ENCODE peak calls at places on chromosomes 11 and 22, in nine cellular contexts. I, G, U, P, S, C, W, X and O are unnamed samples.
A peak's percentile ranks its signal among the peaks of the same experiment; 100 is the strongest.

GRCh38 chr11:8541448-8541847 is 52.6 kb downstream of the STK33 start:
- DNase-seq in I (no peak), G (no peak), U (no peak), P (no peak), S (no peak), C (no peak), W (no peak), X (no peak), O (no peak)

GRCh38 chr11:67282876-67283371 is 6.2 kb upstream of the ANKRD13D start:
- DNase-seq in I (no peak), G (no peak), U (no peak), P (no peak), S (no peak), C (no peak), W (no peak), X (no peak), O (no peak)

GRCh38 chr11:72301486-72301885 is 57.5 kb upstream of the PHOX2A start:
- DNase-seq in I (no peak), G (no peak), U (no peak), P (no peak), S (no peak), C (no peak), W (no peak), X (no peak), O (no peak)

GRCh38 chr11:63997801-63998332 is 11.6 kb downstream of the OTUB1 start:
- DNase-seq in I (no peak), G (no peak), U (no peak), P (no peak), S (no peak), C (no peak), W (no peak), X (no peak), O (no peak)

GRCh38 chr11:83571301-83571700 is 285.1 kb upstream of the CCDC90B start:
- DNase-seq in I (no peak), G (no peak), U (peak; percentile 83), P (no peak), S (no peak), C (peak; percentile 70), W (peak; percentile 88), X (peak; percentile 23), O (peak; percentile 50)

GRCh38 chr22:34111210-34111824 is 191.0 kb upstream of the LARGE1 start:
- DNase-seq in I (peak; percentile 71), G (no peak), U (peak; percentile 3), P (peak; percentile 35), S (peak; percentile 67), C (peak; percentile 2), W (peak; percentile 59), X (peak; percentile 80), O (no peak)

GRCh38 chr11:93694109-93694508 is 32.6 kb downstream of the CEP295 start:
- DNase-seq in I (no peak), G (no peak), U (peak; percentile 2), P (no peak), S (no peak), C (no peak), W (no peak), X (no peak), O (no peak)

GRCh38 chr22:41445171-41446056 is 1.2 kb downstream of the TOB2 start:
- DNase-seq in I (peak; percentile 22), G (no peak), U (no peak), P (peak; percentile 47), S (peak; percentile 92), C (peak; percentile 90), W (peak; percentile 57), X (peak; percentile 71), O (no peak)

GRCh38 chr22:11629661-11630385 is 3898.2 kb upstream of the OR11H1 start:
- DNase-seq in I (no peak), G (no peak), U (no peak), P (no peak), S (no peak), C (no peak), W (no peak), X (no peak), O (no peak)

GRCh38 chr11:102410382-102410784 is 42.2 kb downstream of the TMEM123 start:
- DNase-seq in I (peak; percentile 47), G (no peak), U (peak; percentile 42), P (no peak), S (no peak), C (peak; percentile 29), W (peak; percentile 42), X (peak; percentile 32), O (peak; percentile 52)

GRCh38 chr11:19935507-19935906 is 222.9 kb downstream of the NAV2 start:
- DNase-seq in I (no peak), G (no peak), U (peak; percentile 35), P (no peak), S (peak; percentile 88), C (no peak), W (peak; percentile 88), X (peak; percentile 85), O (peak; percentile 96)

GRCh38 chr11:123564225-123564624 is 90.2 kb downstream of the SCN3B start:
- DNase-seq in I (no peak), G (no peak), U (no peak), P (no peak), S (no peak), C (no peak), W (no peak), X (no peak), O (no peak)

GRCh38 chr22:35622132-35622913 is 5.2 kb upstream of the MB start:
- DNase-seq in I (peak; percentile 39), G (no peak), U (no peak), P (no peak), S (peak; percentile 66), C (peak; percentile 14), W (no peak), X (peak; percentile 38), O (no peak)

GRCh38 chr11:44306469-44307244 is 3.3 kb downstream of the ALX4 start:
- DNase-seq in I (no peak), G (no peak), U (no peak), P (no peak), S (peak; percentile 61), C (no peak), W (no peak), X (no peak), O (no peak)
- TF ChIP-seq EZH2 in I (no peak), G (no peak), U (no peak), P (no peak), S (no peak), C (no peak), W (peak; percentile 85), X (peak; percentile 94), O (no peak)

DNA sequence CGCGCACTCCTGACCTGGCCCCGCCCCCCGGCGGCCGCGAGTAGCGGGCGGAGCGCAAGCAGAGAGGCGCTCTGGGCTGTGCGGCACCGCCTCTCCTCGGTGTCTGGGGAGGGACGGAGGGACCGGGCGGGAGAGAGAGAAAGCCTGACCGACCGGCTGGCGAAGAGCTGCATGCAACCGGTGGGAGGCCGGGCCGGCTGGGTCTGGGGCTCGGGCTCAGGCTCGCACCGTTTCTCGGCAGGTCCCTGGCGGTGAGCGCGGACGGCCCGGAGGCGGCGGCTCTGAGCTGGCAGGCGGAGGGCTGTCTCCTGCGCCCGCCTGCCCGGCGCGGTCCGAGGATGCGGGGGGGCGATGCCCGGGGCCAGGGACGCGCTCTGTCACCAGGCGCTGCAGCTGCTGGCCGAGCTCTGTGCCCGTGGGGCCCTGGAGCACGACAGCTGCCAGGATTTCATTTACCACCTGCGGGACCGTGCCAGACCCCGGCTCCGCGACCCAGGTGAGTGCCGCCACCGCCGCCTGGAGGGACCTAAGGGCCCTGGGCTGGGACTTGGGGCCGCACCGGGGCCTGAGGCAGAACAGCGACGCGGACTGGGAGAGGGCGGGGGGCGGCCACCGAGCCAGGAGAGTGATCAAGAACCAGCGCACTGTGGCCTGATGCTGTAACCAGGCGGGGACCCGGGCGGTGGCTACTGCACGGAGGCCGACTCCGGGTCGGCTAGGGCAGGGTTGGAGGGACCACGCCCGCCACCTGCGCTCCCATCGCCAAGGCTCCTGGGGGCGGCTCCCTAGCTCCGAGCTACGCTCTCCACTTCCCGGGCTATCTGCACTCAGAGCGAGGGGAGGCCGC is at the start of gene SYT9:
- DNase-seq in I (peak; percentile 66), G (no peak), U (peak; percentile 1), P (peak; percentile 63), S (peak; percentile 93), C (peak; percentile 0), W (peak; percentile 46), X (peak; percentile 89), O (peak; percentile 3)
- TF ChIP-seq EZH2 in I (peak; percentile 43), G (no peak), U (no peak), P (no peak), S (no peak), C (no peak), W (no peak), X (peak; percentile 29), O (peak; percentile 59)

DNA sequence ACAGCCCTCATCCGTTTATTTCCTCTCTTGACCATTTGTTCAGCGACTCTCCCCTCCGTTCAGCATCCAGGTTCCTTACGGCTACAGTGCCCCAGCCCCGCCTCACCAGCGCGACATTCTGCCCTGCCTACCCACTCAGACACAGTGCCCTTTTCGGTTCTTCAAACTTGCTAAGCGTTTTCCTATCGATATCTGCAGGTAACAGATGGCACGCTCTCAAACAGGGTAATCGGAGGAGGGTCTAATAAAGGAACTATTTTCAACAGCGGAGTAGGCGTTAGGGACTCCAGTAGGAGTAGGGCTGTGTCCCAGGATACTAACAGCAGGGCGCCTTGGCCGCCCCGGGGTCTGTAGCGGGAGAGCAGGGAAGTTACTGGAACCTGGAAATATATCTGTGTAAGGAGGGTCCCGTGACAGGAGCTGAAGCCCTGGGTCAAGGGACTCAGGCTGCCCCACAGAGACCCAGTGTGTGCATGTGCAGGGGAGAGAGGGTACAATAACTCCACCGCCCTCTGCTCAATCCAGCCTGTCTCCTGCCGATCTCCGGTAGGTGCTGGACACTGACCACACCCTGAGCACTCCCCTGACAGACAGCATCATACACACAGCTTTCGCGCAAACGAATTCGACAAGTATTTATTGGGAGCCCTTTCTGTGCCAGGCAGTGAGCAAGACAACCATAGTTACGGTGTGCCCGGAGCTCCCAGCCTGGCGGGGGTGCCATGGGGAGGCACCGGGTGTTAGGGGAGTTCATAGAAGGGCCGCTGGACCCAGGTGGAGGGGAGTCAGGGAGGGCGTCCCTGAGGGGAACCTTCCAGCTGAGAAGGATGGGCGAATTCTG is 2.1 kb downstream of the KLHL35 start:
- DNase-seq in I (no peak), G (no peak), U (no peak), P (no peak), S (no peak), C (no peak), W (no peak), X (no peak), O (no peak)
- TF ChIP-seq EZH2 in I (no peak), G (no peak), U (peak; percentile 84), P (no peak), S (peak; percentile 93), C (peak; percentile 91), W (no peak), X (peak; percentile 84), O (peak; percentile 31)

DNA sequence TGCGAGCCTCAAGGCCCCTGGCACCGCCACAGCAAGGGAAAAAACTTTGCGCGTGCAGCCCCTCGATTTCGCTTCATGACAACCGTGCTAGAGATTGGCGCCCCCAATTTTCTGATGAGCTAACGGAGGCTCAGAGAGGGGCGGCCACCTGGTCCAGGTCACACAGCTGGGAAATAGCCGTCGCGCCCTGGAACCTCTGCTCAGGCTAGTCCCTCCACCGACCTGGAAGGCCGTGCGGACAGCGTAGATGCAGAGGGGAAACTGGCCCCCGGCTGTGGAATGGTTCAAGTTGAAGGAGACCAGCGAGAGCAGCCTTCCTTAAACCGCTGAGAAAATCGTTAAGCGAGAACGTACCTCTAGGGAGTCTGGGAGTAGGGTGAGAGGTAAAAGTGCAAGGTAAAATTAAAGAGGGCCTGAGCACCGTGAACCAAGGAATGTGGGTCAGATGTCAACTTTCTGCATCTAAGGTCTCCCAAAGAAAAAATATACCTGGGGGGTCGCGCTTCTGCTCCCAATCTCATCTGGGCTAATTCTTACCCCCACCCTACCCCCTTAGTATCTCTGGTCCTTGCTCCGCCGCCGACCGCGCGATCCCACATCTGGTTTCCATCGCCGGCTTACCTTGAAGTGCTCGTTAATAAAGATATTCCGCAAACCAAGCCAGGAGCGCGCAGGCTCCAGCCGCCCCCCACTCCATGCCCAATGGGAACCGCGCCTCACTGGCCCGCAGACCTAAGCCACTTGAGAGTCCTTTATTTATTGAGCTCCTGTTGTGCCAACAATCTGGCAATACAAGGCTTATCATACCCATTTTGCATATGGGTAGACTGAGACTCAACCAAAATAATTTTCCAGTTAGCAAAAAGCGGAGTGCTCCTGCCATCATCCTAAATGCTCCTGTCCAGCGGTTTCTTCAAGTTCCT is 1.7 kb upstream of the ALX4 start:
- DNase-seq in I (no peak), G (no peak), U (no peak), P (no peak), S (no peak), C (no peak), W (no peak), X (no peak), O (no peak)
- TF ChIP-seq EZH2 in I (peak; percentile 73), G (no peak), U (no peak), P (no peak), S (peak; percentile 82), C (no peak), W (peak; percentile 16), X (peak; percentile 88), O (peak; percentile 28)